ENCODE peak calls at places on chromosome 14, in five cellular contexts. Q is HepG2, Y is H1, F is GM12878, U is NT2/D1. D is an unnamed sample.
A peak's percentile ranks its signal among the peaks of the same experiment; 100 is the strongest.

GRCh38 chr14:77707355-77707723 is 484 bp downstream of the ALKBH1 start:
- DNase-seq in Q (peak; percentile 14), Y (no peak), F (no peak), U (peak; percentile 6), D (peak; percentile 36)

GRCh38 chr14:96016761-96017160 is 22.4 kb upstream of the C14orf132 start:
- DNase-seq in Q (no peak), Y (no peak), F (no peak), U (no peak), D (peak; percentile 38)

GRCh38 chr14:101397206-101397605 is 164.1 kb upstream of the DIO3 start:
- DNase-seq in Q (no peak), Y (no peak), F (no peak), U (no peak), D (no peak)

GRCh38 chr14:61342486-61342885 is 21.1 kb downstream of the PRKCH start:
- DNase-seq in Q (no peak), Y (no peak), F (peak; percentile 67), U (no peak), D (no peak)

GRCh38 chr14:63078606-63079005 is 33.3 kb upstream of the KCNH5 start:
- DNase-seq in Q (no peak), Y (no peak), F (no peak), U (no peak), D (no peak)

GRCh38 chr14:38994721-38995120 is 108.3 kb downstream of the SEC23A start:
- DNase-seq in Q (no peak), Y (no peak), F (no peak), U (no peak), D (no peak)

GRCh38 chr14:51652168-51653095 is 722 bp downstream of the FRMD6 start:
- DNase-seq in Q (no peak), Y (no peak), F (no peak), U (no peak), D (peak; percentile 47)

GRCh38 chr14:99541677-99542470 is 60.7 kb downstream of the CCNK start:
- DNase-seq in Q (no peak), Y (no peak), F (no peak), U (no peak), D (no peak)

GRCh38 chr14:102594514-102595175 is 2.2 kb downstream of the RCOR1 start:
- DNase-seq in Q (peak; percentile 70), Y (no peak), F (peak; percentile 66), U (no peak), D (peak; percentile 68)

GRCh38 chr14:35047961-35048513 is 2.0 kb downstream of the FAM177A1 start:
- DNase-seq in Q (peak; percentile 26), Y (no peak), F (no peak), U (no peak), D (no peak)

GRCh38 chr14:46344327-46344937 is 307.1 kb downstream of the RPL10L start:
- DNase-seq in Q (peak; percentile 15), Y (no peak), F (peak; percentile 2), U (peak; percentile 13), D (peak; percentile 27)

GRCh38 chr14:37036669-37037341 is 135.6 kb downstream of the SLC25A21 start:
- DNase-seq in Q (peak; percentile 33), Y (no peak), F (no peak), U (no peak), D (no peak)

GRCh38 chr14:24438198-24439095 is 4.1 kb downstream of the SDR39U1 start:
- DNase-seq in Q (no peak), Y (no peak), F (no peak), U (no peak), D (no peak)

GRCh38 chr14:98368214-98368613 is 903.8 kb downstream of the BCL11B start:
- DNase-seq in Q (no peak), Y (no peak), F (no peak), U (no peak), D (no peak)

GRCh38 chr14:26934151-26934550 is 336.3 kb upstream of the NOVA1 start:
- DNase-seq in Q (no peak), Y (no peak), F (no peak), U (no peak), D (no peak)

GRCh38 chr14:54685286-54685845 is 118.4 kb downstream of the SAMD4A start:
- DNase-seq in Q (no peak), Y (no peak), F (no peak), U (no peak), D (no peak)

GRCh38 chr14:90796319-90796718 is 19.9 kb downstream of the TTC7B start:
- DNase-seq in Q (no peak), Y (no peak), F (no peak), U (no peak), D (no peak)

GRCh38 chr14:91219505-91220389 is 24.8 kb downstream of the GPR68 start:
- DNase-seq in Q (no peak), Y (no peak), F (no peak), U (no peak), D (no peak)

GRCh38 chr14:60723218-60724079 is 702 bp downstream of the SIX4 start:
- DNase-seq in Q (no peak), Y (no peak), F (no peak), U (no peak), D (peak; percentile 31)

GRCh38 chr14:66628646-66629045 is 120.7 kb downstream of the GPHN start:
- DNase-seq in Q (no peak), Y (no peak), F (no peak), U (no peak), D (no peak)

GRCh38 chr14:100339757-100340453 is 16.8 kb downstream of the SLC25A47 start:
- DNase-seq in Q (no peak), Y (no peak), F (no peak), U (no peak), D (no peak)

GRCh38 chr14:95514131-95515079 is 2.0 kb downstream of the SYNE3 start:
- DNase-seq in Q (no peak), Y (no peak), F (no peak), U (no peak), D (no peak)

GRCh38 chr14:61472025-61472672 is 150.8 kb downstream of the PRKCH start:
- DNase-seq in Q (peak; percentile 90), Y (no peak), F (no peak), U (no peak), D (no peak)

GRCh38 chr14:77786148-77786547 is 13.8 kb upstream of the ADCK1 start:
- DNase-seq in Q (no peak), Y (no peak), F (no peak), U (no peak), D (no peak)

GRCh38 chr14:95515523-95516517 is 630 bp downstream of the SYNE3 start:
- DNase-seq in Q (peak; percentile 39), Y (no peak), F (no peak), U (no peak), D (peak; percentile 69)

GRCh38 chr14:32075636-32076277 is 1.3 kb upstream of the ARHGAP5 start:
- DNase-seq in Q (peak; percentile 34), Y (no peak), F (no peak), U (no peak), D (peak; percentile 34)

GRCh38 chr14:68786491-68787234 is 6.2 kb downstream of the ZFP36L1 start:
- DNase-seq in Q (no peak), Y (no peak), F (no peak), U (no peak), D (no peak)

DNA sequence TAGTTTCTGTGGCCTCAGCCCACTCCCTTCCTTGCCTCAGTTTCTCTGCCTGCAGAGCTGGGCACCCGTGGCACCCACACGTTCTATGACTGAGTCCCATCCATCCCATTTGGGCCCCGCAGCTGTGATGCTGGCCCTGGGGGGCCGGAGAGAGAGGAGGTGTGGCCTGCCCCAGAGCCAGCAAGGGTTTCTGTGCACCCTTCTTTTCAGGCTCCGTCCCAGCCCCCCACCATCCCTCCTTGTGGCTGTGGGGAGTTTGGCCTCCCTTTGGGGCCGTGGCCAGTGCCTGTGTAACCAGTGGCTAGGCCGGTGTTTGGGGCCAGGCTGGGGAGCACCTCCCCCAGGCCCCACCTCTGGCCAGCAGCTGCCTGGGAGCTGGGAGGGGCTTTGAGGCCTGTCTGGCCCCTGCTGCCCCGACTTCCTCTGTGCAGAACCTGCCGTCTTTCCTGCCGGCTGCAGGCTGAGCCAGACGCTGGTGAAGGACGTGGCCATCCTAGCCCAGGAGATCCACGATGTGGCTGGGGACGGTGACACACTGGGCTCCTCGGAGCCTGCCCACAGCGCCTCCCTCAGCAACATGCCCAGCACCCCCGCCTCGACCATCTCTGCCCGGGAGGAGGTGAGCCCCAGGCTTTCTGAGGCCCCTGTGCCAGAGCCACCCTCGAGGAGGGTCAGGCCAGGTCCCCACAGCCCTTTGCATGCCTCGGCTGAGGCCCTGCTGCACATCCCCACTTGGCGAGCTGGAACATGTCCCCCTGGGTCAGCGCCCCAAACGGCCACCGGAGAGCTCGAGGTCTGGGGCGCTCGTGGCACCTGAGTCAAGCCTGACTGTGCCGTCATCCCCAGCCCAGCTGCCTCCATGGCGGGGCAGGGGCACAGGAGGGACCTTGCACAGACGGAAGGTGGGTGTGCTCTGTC is 27.7 kb downstream of the CEP170B start:
- DNase-seq in Q (no peak), Y (no peak), F (no peak), U (no peak), D (no peak)
- TF ChIP-seq SUZ12 in Q (no peak), Y (no peak), F (no peak), U (no peak), D (no peak)

DNA sequence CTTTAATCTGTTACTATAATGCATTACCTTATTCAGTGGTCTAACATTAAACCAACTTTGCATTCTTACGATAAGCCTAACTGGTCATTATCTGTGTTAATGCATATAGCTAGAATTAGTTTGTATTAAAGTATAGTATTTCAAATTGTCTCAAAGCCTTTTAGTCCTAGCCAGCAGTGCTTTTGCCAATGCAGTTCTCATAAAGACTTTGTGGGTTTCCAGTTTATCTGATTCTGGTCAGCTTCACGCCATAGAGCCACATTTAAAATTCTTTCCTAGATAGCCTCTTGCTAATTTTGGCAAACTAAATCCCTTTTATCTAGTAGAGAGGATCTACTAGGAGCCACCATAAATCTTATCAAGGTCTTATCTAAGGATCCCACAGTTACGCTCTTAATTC is 78.9 kb upstream of the VASH1 start:
- DNase-seq in Q (no peak), Y (no peak), F (no peak), U (no peak), D (no peak)
- TF ChIP-seq SUZ12 in Q (no peak), Y (no peak), F (no peak), U (no peak), D (no peak)

DNA sequence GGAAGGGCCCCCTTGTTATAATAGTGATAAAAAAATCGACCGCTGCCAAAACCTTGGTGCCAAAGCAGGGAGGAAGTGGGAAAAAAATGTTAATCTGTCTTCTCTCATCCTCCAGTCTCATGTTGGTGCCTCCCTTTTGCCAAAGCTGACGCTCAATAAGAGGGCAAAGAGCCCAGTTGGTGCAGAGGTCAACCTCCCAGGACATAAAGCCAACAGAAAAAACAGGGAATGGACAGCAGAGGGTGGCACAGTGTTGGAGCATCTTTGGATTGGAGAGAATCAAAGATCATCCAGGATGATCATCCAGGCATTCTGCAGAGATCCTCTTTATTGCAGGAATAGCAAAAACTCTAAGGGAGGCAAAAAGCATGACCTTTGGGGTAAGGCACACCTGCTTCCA is 9.8 kb upstream of the TTC9 start:
- DNase-seq in Q (no peak), Y (no peak), F (no peak), U (no peak), D (no peak)
- TF ChIP-seq SUZ12 in Q (no peak), Y (no peak), F (no peak), U (no peak), D (no peak)

GRCh38 chr14:22929104-22929847 is at the start of gene PRMT5:
- DNase-seq in Q (peak; percentile 100), Y (peak; percentile 99), F (peak; percentile 100), U (peak; percentile 96), D (peak; percentile 93)

GRCh38 chr14:22928237-22929103 is 706 bp downstream of the PRMT5 start:
- DNase-seq in Q (no peak), Y (no peak), F (no peak), U (no peak), D (no peak)

GRCh38 chr14:22923746-22924145 is 4.8 kb upstream of the RBM23 start:
- DNase-seq in Q (no peak), Y (no peak), F (no peak), U (no peak), D (no peak)

GRCh38 chr14:22925513-22925912 is 3.7 kb downstream of the PRMT5 start:
- DNase-seq in Q (no peak), Y (no peak), F (no peak), U (no peak), D (no peak)

GRCh38 chr14:22926316-22926715 is 2.9 kb downstream of the PRMT5 start:
- DNase-seq in Q (no peak), Y (no peak), F (no peak), U (no peak), D (no peak)
- TF ChIP-seq SUZ12 in Q (no peak), Y (no peak), F (no peak), U (no peak), D (no peak)

D was measured in HEK293T.